ENCODE peak calls at places on chromosomes 1 and 21, in six cellular contexts. X is adrenal gland, T is fibroblast of the aortic adventitia, V is OCI-LY7, O is choroid plexus epithelial cell, W is spleen. D is an unnamed sample.
A peak's percentile ranks its signal among the peaks of the same experiment; 100 is the strongest.

GRCh38 chr1:93676424-93676823 is 5.2 kb downstream of the BCAR3 start:
- DNase-seq in T (peak; percentile 80), X (peak; percentile 23), W (no peak), V (no peak), O (peak; percentile 72), D (peak; percentile 31)

GRCh38 chr1:236155841-236156503 is 13.6 kb downstream of the GPR137B start:
- DNase-seq in W (peak; percentile 64), X (no peak), O (no peak), T (no peak), V (no peak), D (no peak)

GRCh38 chr1:75908717-75909152 is 23.5 kb downstream of the ASB17 start:
- DNase-seq in T (peak; percentile 45), X (no peak), V (peak; percentile 16), W (no peak), O (peak; percentile 80), D (peak; percentile 54)

GRCh38 chr1:236748471-236748870 is 46.6 kb upstream of the MTR start:
- DNase-seq in T (no peak), W (no peak), O (peak; percentile 15), V (peak; percentile 4), X (no peak), D (no peak)

GRCh38 chr21:45293726-45294401 is 6.2 kb upstream of the POFUT2 start:
- DNase-seq in W (peak; percentile 77), T (no peak), V (no peak), X (no peak), O (no peak), D (no peak)

GRCh38 chr1:57848406-57848805 is 424.5 kb upstream of the DAB1 start:
- DNase-seq in T (peak; percentile 3), X (no peak), W (no peak), O (peak; percentile 33), V (no peak), D (peak; percentile 52)

GRCh38 chr1:27522148-27522859 is 32.3 kb upstream of the WASF2 start:
- DNase-seq in X (no peak), W (peak; percentile 77), T (no peak), O (no peak), V (no peak), D (peak; percentile 57)

GRCh38 chr1:181430015-181430657 is 53.2 kb upstream of the CACNA1E start:
- DNase-seq in O (no peak), X (no peak), T (no peak), W (no peak), V (no peak), D (no peak)

GRCh38 chr1:28871631-28872401 is 42.6 kb upstream of the EPB41 start:
- DNase-seq in X (no peak), V (no peak), T (no peak), O (no peak), W (no peak), D (no peak)

GRCh38 chr1:49435291-49435690 is 588.5 kb downstream of the AGBL4 start:
- DNase-seq in W (no peak), V (no peak), X (no peak), T (no peak), O (no peak), D (no peak)

GRCh38 chr1:39262802-39263201 is 58.3 kb downstream of the MACF1 start:
- DNase-seq in O (peak; percentile 58), V (no peak), X (no peak), T (no peak), W (no peak), D (no peak)

GRCh38 chr1:61585714-61586113 is 139.2 kb downstream of the TM2D1 start:
- DNase-seq in T (peak; percentile 16), V (no peak), W (no peak), O (no peak), X (no peak), D (no peak)

GRCh38 chr1:119713538-119714456 is 2.1 kb downstream of the PHGDH start:
- DNase-seq in W (no peak), X (no peak), O (peak; percentile 23), T (peak; percentile 69), V (peak; percentile 24), D (peak; percentile 26)

GRCh38 chr1:147756336-147756735 is 4.1 kb downstream of the GJA5 start:
- DNase-seq in O (no peak), X (no peak), T (no peak), W (no peak), V (no peak), D (no peak)

GRCh38 chr1:112925015-112925414 is 31.0 kb downstream of the SLC16A1 start:
- DNase-seq in V (no peak), O (no peak), X (no peak), T (no peak), W (no peak), D (no peak)
- TF ChIP-seq CTCF in V (no peak), O (peak; percentile 42), X (no peak), T (peak; percentile 21), W (no peak), D (no peak)

DNA sequence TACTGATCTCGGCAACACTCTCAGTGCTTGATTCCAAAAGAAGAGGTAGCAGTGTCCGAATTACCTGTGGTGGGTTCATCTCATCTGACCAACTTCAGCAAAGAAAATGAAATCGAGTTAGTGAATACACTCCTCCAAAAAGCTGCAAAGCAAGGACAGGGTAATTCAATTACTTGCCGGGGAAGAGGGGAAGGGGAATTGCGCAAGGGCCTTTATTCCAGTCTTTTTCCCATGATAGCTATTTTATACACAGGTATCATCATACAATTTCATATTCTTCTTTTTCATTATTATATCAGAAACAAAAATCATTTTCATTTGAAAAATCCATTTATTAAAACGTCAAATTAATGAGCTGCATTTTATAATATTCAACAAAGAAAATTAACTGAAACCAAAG is 42.9 kb downstream of the UBR4 start:
- DNase-seq in V (no peak), X (no peak), W (no peak), T (no peak), O (no peak), D (no peak)
- H3K4me3 ChIP-seq in V (no peak overlapping the region), X (no peak overlapping the region), W (no peak overlapping the region), T (no peak overlapping the region), O (no peak overlapping the region), D (no peak overlapping the region)

GRCh38 chr1:15128077-15128476 is 25.5 kb upstream of the TMEM51 start:
- DNase-seq in W (no peak), X (no peak), V (no peak), O (no peak), T (no peak), D (no peak)

GRCh38 chr1:15125101-15125745 is 28.3 kb upstream of the TMEM51 start:
- DNase-seq in X (no peak), W (no peak), T (no peak), V (no peak), O (no peak), D (no peak)

GRCh38 chr1:15130607-15131006 is 22.9 kb upstream of the TMEM51 start:
- DNase-seq in X (no peak), V (no peak), O (no peak), W (no peak), T (no peak), D (no peak)

GRCh38 chr1:15129944-15130343 is 23.6 kb upstream of the TMEM51 start:
- DNase-seq in O (no peak), W (no peak), X (no peak), T (no peak), V (no peak), D (no peak)

GRCh38 chr1:15128520-15129313 is 24.8 kb upstream of the TMEM51 start:
- DNase-seq in W (peak; percentile 88), O (peak; percentile 77), T (peak; percentile 66), V (peak; percentile 60), X (peak; percentile 82), D (peak; percentile 64)
- TF ChIP-seq CTCF in W (peak; percentile 84), O (peak; percentile 94), T (peak; percentile 89), V (peak; percentile 91), X (peak; percentile 84), D (peak; percentile 84)

DNA sequence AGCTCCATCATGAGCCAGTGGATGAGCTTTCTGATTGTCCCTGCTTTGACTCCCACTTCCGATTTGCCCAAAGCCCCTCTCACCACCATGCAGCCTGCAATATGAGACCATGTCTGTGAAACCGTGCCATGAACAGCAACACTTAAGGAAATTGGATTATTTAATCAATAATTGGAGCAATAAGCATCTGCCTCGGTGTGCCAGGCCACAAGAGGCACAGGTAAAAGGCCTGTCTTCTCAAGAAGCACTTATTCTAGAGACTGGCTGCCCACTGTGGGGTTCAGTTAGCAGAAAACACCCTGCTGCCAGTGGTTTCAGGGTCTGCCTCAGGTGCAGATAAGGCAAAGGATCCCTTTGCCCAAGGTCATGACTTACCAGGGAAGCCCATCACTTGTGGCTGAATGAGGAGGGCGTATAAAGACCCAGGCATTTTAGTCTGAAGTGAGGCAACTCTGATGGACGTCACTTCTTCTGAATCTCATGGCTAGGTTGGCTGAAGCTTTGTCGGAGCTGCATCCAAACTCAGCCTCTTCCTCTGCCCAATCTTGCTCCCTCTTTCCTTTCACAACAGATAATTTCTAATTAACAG is 7.1 kb upstream of the CHI3L2 start:
- DNase-seq in O (no peak), W (no peak), T (no peak), V (no peak), X (no peak), D (no peak)
- H3K4me3 ChIP-seq in O (no peak overlapping the region), W (no peak overlapping the region), T (no peak overlapping the region), V (peak overlapping the region; percentile 52), X (no peak overlapping the region), D (no peak overlapping the region)

GRCh38 chr1:71719330-71719729 is 563.0 kb downstream of the NEGR1 start:
- DNase-seq in O (no peak), T (no peak), V (no peak), W (no peak), X (no peak), D (no peak)
- TF ChIP-seq CTCF in O (no peak), T (no peak), V (no peak), W (no peak), X (no peak), D (no peak)

GRCh38 chr1:67618285-67619018 is 66.5 kb upstream of the GADD45A start:
- DNase-seq in O (peak; percentile 96), X (peak; percentile 70), T (peak; percentile 95), W (no peak), V (no peak), D (peak; percentile 94)
- H3K4me3 ChIP-seq in O (no peak overlapping the region), X (peak overlapping the region; percentile 4), T (peak overlapping the region; percentile 42), W (no peak overlapping the region), V (no peak overlapping the region), D (peak overlapping the region; percentile 32)